ENCODE peak calls at places on chromosome 4, in five cellular contexts. One of them, this sample, is unnamed.

GRCh38 chr4:185470503-185471195 is 884 bp downstream of the CCDC110 start:
- DNase-seq in left ventricle myocardium superior: peak; percentile 82
- DNase-seq in Right ventricle myocardium inferior: peak; percentile 84
- DNase-seq in effector CD4-positive, alpha-beta T cell: peak; percentile 48
- DNase-seq in EH: peak; percentile 30
- DNase-seq in this sample: peak; percentile 67

GRCh38 chr4:108135549-108136209 is 33.1 kb downstream of the LEF1 start:
- DNase-seq in left ventricle myocardium superior: no peak
- DNase-seq in Right ventricle myocardium inferior: no peak
- DNase-seq in effector CD4-positive, alpha-beta T cell: no peak
- DNase-seq in EH: no peak
- DNase-seq in this sample: no peak

GRCh38 chr4:1130318-1131186 is 17.2 kb upstream of the RNF212 start:
- DNase-seq in left ventricle myocardium superior: peak; percentile 73
- DNase-seq in Right ventricle myocardium inferior: peak; percentile 72
- DNase-seq in effector CD4-positive, alpha-beta T cell: peak; percentile 70
- DNase-seq in EH: peak; percentile 78
- DNase-seq in this sample: no peak

GRCh38 chr4:88613417-88613875 is 21.2 kb downstream of the HERC3 start:
- DNase-seq in left ventricle myocardium superior: no peak
- DNase-seq in Right ventricle myocardium inferior: no peak
- DNase-seq in effector CD4-positive, alpha-beta T cell: peak; percentile 39
- DNase-seq in EH: no peak
- DNase-seq in this sample: no peak

GRCh38 chr4:157271166-157271869 is 50.8 kb downstream of the GRIA2 start:
- DNase-seq in left ventricle myocardium superior: no peak
- DNase-seq in Right ventricle myocardium inferior: no peak
- DNase-seq in effector CD4-positive, alpha-beta T cell: no peak
- DNase-seq in EH: peak; percentile 1
- DNase-seq in this sample: no peak

GRCh38 chr4:108007984-108008383 is 18.3 kb downstream of the HADH start:
- DNase-seq in left ventricle myocardium superior: no peak
- DNase-seq in Right ventricle myocardium inferior: no peak
- DNase-seq in effector CD4-positive, alpha-beta T cell: no peak
- DNase-seq in EH: no peak
- DNase-seq in this sample: no peak

GRCh38 chr4:169185133-169185956 is 85.4 kb downstream of the SH3RF1 start:
- DNase-seq in left ventricle myocardium superior: no peak
- DNase-seq in Right ventricle myocardium inferior: no peak
- DNase-seq in effector CD4-positive, alpha-beta T cell: no peak
- DNase-seq in EH: no peak
- DNase-seq in this sample: no peak

GRCh38 chr4:119237642-119238041 is 25.1 kb downstream of the USP53 start:
- DNase-seq in left ventricle myocardium superior: no peak
- DNase-seq in Right ventricle myocardium inferior: no peak
- DNase-seq in effector CD4-positive, alpha-beta T cell: no peak
- DNase-seq in EH: no peak
- DNase-seq in this sample: no peak

GRCh38 chr4:102169345-102169744 is 175.9 kb downstream of the SLC39A8 start:
- DNase-seq in left ventricle myocardium superior: no peak
- DNase-seq in Right ventricle myocardium inferior: no peak
- DNase-seq in effector CD4-positive, alpha-beta T cell: no peak
- DNase-seq in EH: peak; percentile 13
- DNase-seq in this sample: no peak

GRCh38 chr4:75011131-75011795 is 78.3 kb downstream of the PARM1 start:
- DNase-seq in left ventricle myocardium superior: no peak
- DNase-seq in Right ventricle myocardium inferior: no peak
- DNase-seq in effector CD4-positive, alpha-beta T cell: no peak
- DNase-seq in EH: no peak
- DNase-seq in this sample: no peak

GRCh38 chr4:47154816-47155370 is 123.5 kb downstream of the GABRB1 start:
- DNase-seq in left ventricle myocardium superior: no peak
- DNase-seq in Right ventricle myocardium inferior: no peak
- DNase-seq in effector CD4-positive, alpha-beta T cell: no peak
- DNase-seq in EH: no peak
- DNase-seq in this sample: no peak

This sample was measured in heart left ventricle.